ENCODE peak calls at places on chromosomes 5 and 9, in nine cellular contexts. O, T, H, A, B, Y, K, E and N are unnamed samples.

GRCh38 chr5:138725153-138725884 is 27.9 kb upstream of the CTNNA1 start:
- DNase-seq in O (peak), T (peak), H (no peak), A (peak), B (no peak), Y (peak), K (peak), E (peak), N (no peak)

GRCh38 chr9:93077367-93077766 is 18.6 kb upstream of the CARD19 start:
- DNase-seq in O (no peak), T (no peak), H (no peak), A (no peak), B (no peak), Y (no peak), K (no peak), E (no peak), N (no peak)

GRCh38 chr5:33789558-33789957 is 102.2 kb downstream of the ADAMTS12 start:
- DNase-seq in O (no peak), T (no peak), H (no peak), A (no peak), B (no peak), Y (no peak), K (no peak), E (no peak), N (no peak)

GRCh38 chr5:72363146-72363802 is 43.1 kb downstream of the PTCD2 start:
- DNase-seq in O (peak), T (peak), H (no peak), A (no peak), B (no peak), Y (no peak), K (peak), E (no peak), N (no peak)

GRCh38 chr5:37668524-37669047 is 171.3 kb downstream of the GDNF start:
- DNase-seq in O (peak), T (peak), H (no peak), A (no peak), B (no peak), Y (no peak), K (peak), E (peak), N (no peak)

GRCh38 chr9:86242012-86242411 is 17.4 kb downstream of the C9orf153 start:
- DNase-seq in O (no peak), T (no peak), H (no peak), A (no peak), B (no peak), Y (no peak), K (no peak), E (no peak), N (no peak)

GRCh38 chr9:88478236-88478635 is 56.7 kb upstream of the NXNL2 start:
- DNase-seq in O (no peak), T (peak), H (no peak), A (no peak), B (no peak), Y (no peak), K (no peak), E (no peak), N (no peak)

GRCh38 chr5:53091304-53091703 is 18.3 kb downstream of the MOCS2 start:
- DNase-seq in O (no peak), T (peak), H (no peak), A (no peak), B (no peak), Y (no peak), K (peak), E (no peak), N (no peak)

GRCh38 chr9:72635197-72635596 is 113.8 kb downstream of the TMC1 start:
- DNase-seq in O (no peak), T (no peak), H (no peak), A (no peak), B (no peak), Y (no peak), K (no peak), E (no peak), N (no peak)

GRCh38 chr5:140182803-140183367 is 7.9 kb downstream of the CYSTM1 start:
- DNase-seq in O (no peak), T (peak), H (no peak), A (no peak), B (no peak), Y (no peak), K (no peak), E (no peak), N (no peak)

GRCh38 chr9:123196124-123196523 is 72.3 kb downstream of the STRBP start:
- DNase-seq in O (no peak), T (no peak), H (no peak), A (no peak), B (no peak), Y (no peak), K (no peak), E (no peak), N (no peak)

GRCh38 chr5:83157120-83157519 is 79.8 kb downstream of the XRCC4 start:
- DNase-seq in O (no peak), T (no peak), H (no peak), A (no peak), B (no peak), Y (no peak), K (no peak), E (no peak), N (no peak)

GRCh38 chr5:83530186-83530585 is 58.6 kb downstream of the VCAN start:
- DNase-seq in O (no peak), T (peak), H (no peak), A (no peak), B (no peak), Y (no peak), K (no peak), E (no peak), N (no peak)

GRCh38 chr5:127187711-127188110 is 102.9 kb upstream of the MEGF10 start:
- DNase-seq in O (no peak), T (no peak), H (no peak), A (no peak), B (no peak), Y (peak), K (no peak), E (no peak), N (no peak)

GRCh38 chr5:132228241-132229035 is 785 bp upstream of the P4HA2 start:
- DNase-seq in O (no peak), T (no peak), H (no peak), A (no peak), B (no peak), Y (no peak), K (no peak), E (no peak), N (peak)

GRCh38 chr9:36862206-36863145 is 171.6 kb downstream of the PAX5 start:
- DNase-seq in O (peak), T (peak), H (no peak), A (peak), B (no peak), Y (peak), K (no peak), E (peak), N (no peak)

DNA sequence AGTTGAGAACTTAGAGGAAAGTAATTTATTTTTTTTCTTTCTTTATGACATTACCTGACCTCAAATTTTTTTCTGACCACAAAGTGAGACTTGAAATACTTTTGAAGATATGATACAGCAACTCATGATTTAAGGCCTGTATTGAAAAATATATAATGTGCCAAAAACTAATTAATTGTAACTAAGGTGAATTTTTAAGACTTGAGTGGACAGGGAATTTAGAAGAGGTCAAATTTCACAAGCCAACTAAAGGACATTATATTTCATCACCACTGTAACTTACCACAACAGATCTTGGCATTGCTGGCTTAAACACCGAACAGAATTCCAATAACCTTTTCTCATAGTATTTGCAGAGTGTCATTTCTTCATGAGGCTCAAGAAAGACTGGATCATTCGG is 1.8 kb downstream of the CCNH start:
- DNase-seq in O (no peak), T (peak), H (no peak), A (no peak), B (no peak), Y (no peak), K (no peak), E (no peak), N (no peak)
- H3K4me3 ChIP-seq in O (peak), T (peak), H (no peak), A (peak), B (no peak), Y (peak), K (peak), E (peak), N (peak)

GRCh38 chr5:175656966-175657365 is 905 bp upstream of the HRH2 start:
- DNase-seq in O (no peak), T (no peak), H (no peak), A (no peak), B (no peak), Y (no peak), K (no peak), E (no peak), N (no peak)
- H3K4me3 ChIP-seq in O (no peak), T (no peak), H (no peak), A (no peak), B (no peak), Y (no peak), K (no peak), E (no peak), N (no peak)

GRCh38 chr5:20574576-20574975 is 586.6 kb upstream of the CDH18 start:
- DNase-seq in O (no peak), T (no peak), H (no peak), A (no peak), B (no peak), Y (no peak), K (no peak), E (no peak), N (no peak)
- H3K4me3 ChIP-seq in O (no peak), T (no peak), H (no peak), A (no peak), B (no peak), Y (no peak), K (no peak), E (no peak), N (no peak)

GRCh38 chr9:95552814-95553546 is 36.2 kb upstream of the PTCH1 start:
- DNase-seq in O (no peak), T (no peak), H (no peak), A (no peak), B (no peak), Y (no peak), K (no peak), E (peak), N (no peak)
- H3K4me3 ChIP-seq in O (no peak), T (peak), H (no peak), A (no peak), B (no peak), Y (no peak), K (no peak), E (peak), N (peak)

GRCh38 chr5:16548115-16548514 is 68.7 kb downstream of the RETREG1 start:
- DNase-seq in O (no peak), T (no peak), H (no peak), A (no peak), B (no peak), Y (no peak), K (no peak), E (peak), N (no peak)

GRCh38 chr5:16550316-16550952 is 66.4 kb downstream of the RETREG1 start:
- DNase-seq in O (peak), T (peak), H (no peak), A (peak), B (no peak), Y (peak), K (no peak), E (peak), N (no peak)

GRCh38 chr5:16548812-16549211 is 68.0 kb downstream of the RETREG1 start:
- DNase-seq in O (no peak), T (no peak), H (no peak), A (no peak), B (no peak), Y (no peak), K (no peak), E (no peak), N (no peak)

GRCh38 chr5:16551628-16552027 is 65.2 kb downstream of the RETREG1 start:
- DNase-seq in O (no peak), T (no peak), H (no peak), A (no peak), B (no peak), Y (no peak), K (no peak), E (no peak), N (no peak)

DNA sequence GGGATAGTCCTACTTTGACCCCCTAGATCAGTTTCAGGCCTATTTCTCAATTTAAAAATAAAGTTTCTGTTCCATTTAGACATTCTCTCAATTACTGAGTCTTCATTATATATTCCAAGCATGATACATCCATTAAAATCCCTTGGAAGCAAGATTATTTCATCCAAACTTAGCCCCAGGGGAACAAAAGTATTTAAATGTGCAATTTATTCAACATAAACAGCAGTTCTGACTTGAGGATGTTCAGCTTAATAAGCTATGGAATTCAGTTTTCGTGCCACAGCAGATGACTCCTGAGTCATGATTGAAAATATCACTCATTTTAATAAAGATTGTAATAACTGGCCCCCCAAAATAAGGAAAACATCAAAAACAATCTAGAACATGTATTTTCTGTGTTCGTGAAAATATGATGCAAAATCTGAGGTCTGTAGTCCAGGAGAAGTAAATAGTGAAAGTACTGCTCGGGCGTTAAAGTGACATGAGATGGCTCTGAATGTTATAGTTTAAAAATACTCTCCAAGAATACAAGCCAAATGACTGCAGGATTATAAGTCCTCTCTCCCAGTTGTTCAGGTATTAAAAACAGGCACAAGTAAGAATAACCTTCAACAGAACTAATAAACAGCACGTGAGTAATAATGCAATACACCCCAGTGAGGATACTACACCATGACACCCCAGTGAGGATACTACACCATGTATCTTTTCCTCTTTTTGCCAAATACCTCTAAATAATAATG is 67.1 kb downstream of the RETREG1 start:
- DNase-seq in O (no peak), T (no peak), H (no peak), A (no peak), B (no peak), Y (no peak), K (no peak), E (no peak), N (no peak)
- H3K4me3 ChIP-seq in O (peak), T (no peak), H (no peak), A (no peak), B (no peak), Y (no peak), K (no peak), E (peak), N (no peak)

GRCh38 chr9:135566552-135566951 is 5.0 kb downstream of the PAEP start:
- DNase-seq in O (no peak), T (no peak), H (no peak), A (peak), B (no peak), Y (no peak), K (no peak), E (no peak), N (peak)
- H3K4me3 ChIP-seq in O (no peak), T (no peak), H (no peak), A (no peak), B (no peak), Y (no peak), K (no peak), E (no peak), N (no peak)

DNA sequence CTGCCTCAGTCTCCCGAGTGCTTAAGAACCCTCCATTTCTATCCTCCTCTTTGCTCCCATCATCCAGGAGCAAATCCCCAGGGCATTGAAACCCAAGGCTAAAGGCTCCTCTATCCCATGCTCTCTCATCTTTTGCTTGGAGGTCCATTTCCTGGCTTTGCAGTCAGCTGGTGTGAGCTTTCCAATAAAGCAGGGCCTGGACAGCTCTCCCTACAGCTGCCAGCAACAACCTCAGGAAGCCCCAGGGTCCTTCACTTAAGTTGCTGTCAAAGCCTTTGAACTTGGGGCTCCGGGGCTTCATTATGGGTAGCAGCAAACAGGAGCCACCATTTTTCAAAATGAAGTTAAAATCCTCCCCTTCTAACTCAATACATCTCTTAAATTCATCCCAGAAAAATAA is 83.5 kb upstream of the IL6ST start:
- DNase-seq in O (no peak), T (no peak), H (no peak), A (no peak), B (no peak), Y (no peak), K (no peak), E (no peak), N (no peak)
- H3K4me3 ChIP-seq in O (no peak), T (no peak), H (no peak), A (no peak), B (no peak), Y (no peak), K (no peak), E (no peak), N (no peak)

GRCh38 chr5:173228639-173229380 is 6.2 kb downstream of the NKX2-5 start:
- DNase-seq in O (no peak), T (no peak), H (no peak), A (no peak), B (no peak), Y (no peak), K (no peak), E (no peak), N (no peak)
- H3K4me3 ChIP-seq in O (no peak), T (no peak), H (no peak), A (no peak), B (no peak), Y (peak), K (peak), E (peak), N (peak)

DNA sequence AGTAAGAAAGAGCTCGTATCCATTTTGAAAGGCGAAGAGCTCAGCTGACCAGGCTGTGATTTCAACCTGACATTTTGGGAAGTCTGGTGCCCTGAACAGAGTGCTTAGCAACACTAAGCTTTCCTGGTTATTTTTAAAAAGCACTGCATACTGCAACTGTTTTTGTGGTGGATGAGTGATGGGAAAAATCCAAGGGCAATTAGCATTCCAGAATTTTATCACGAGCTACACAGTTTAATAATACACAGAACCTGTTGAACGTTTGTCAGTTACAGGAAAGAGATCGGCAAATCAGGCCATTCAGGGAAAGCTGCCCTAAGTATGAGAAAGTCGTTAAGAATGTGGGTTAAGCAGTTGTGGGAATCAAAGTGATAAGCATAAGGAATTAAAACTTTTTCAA is 25.9 kb downstream of the PUM3 start:
- DNase-seq in O (no peak), T (peak), H (no peak), A (no peak), B (no peak), Y (no peak), K (peak), E (no peak), N (no peak)
- H3K4me3 ChIP-seq in O (no peak), T (no peak), H (no peak), A (no peak), B (no peak), Y (no peak), K (no peak), E (no peak), N (peak)